ENCODE peak calls at places on chromosomes 12 and 14, in seven cellular contexts. A, V, I, Y, F, G and D are unnamed samples.

GRCh38 chr12:4201333-4202105 is 72.0 kb upstream of the CCND2 start:
- DNase-seq in I (no peak), F (no peak), Y (no peak), G (no peak), A (no peak), V (no peak), D (no peak)

GRCh38 chr14:77220246-77221017 is 38.8 kb downstream of the TMEM63C start:
- DNase-seq in V (no peak), F (no peak), Y (no peak), G (no peak), I (no peak), A (no peak), D (no peak)

GRCh38 chr12:94863286-94863685 is 140.2 kb downstream of the NDUFA12 start:
- DNase-seq in I (no peak), V (no peak), A (no peak), G (no peak), Y (no peak), F (no peak), D (no peak)

GRCh38 chr14:106585692-106586091 is 1059.3 kb downstream of the TMEM121 start:
- DNase-seq in I (no peak), G (no peak), F (no peak), V (no peak), Y (no peak), A (no peak), D (no peak)

GRCh38 chr12:130484221-130484620 is 146.5 kb downstream of the PIWIL1 start:
- DNase-seq in F (no peak), G (no peak), I (no peak), V (no peak), Y (no peak), A (no peak), D (no peak)

GRCh38 chr14:94113490-94113889 is 3.0 kb downstream of the IFI27 start:
- DNase-seq in V (peak), I (no peak), Y (no peak), G (no peak), A (no peak), F (no peak), D (no peak)

GRCh38 chr12:19201653-19202052 is 72.1 kb downstream of the PLEKHA5 start:
- DNase-seq in Y (no peak), F (no peak), V (no peak), A (no peak), G (no peak), I (no peak), D (no peak)

GRCh38 chr12:13530966-13531365 is 334.4 kb downstream of the EMP1 start:
- DNase-seq in G (no peak), I (no peak), V (no peak), Y (no peak), A (no peak), F (no peak), D (no peak)

GRCh38 chr12:61854902-61855301 is 405.3 kb upstream of the USP15 start:
- DNase-seq in A (no peak), I (no peak), G (no peak), F (no peak), Y (no peak), V (no peak), D (no peak)

GRCh38 chr14:83940253-83940652 is 1589.7 kb upstream of the FLRT2 start:
- DNase-seq in V (no peak), I (no peak), G (no peak), F (no peak), A (no peak), Y (no peak), D (peak)

GRCh38 chr12:78863482-78864427 is 819 bp upstream of the SYT1 start:
- DNase-seq in V (peak), Y (no peak), G (no peak), F (peak), I (no peak), A (no peak), D (peak)

GRCh38 chr12:93921511-93921910 is 226.9 kb upstream of the PLXNC1 start:
- DNase-seq in I (no peak), Y (no peak), G (no peak), V (no peak), F (no peak), A (no peak), D (no peak)

DNA sequence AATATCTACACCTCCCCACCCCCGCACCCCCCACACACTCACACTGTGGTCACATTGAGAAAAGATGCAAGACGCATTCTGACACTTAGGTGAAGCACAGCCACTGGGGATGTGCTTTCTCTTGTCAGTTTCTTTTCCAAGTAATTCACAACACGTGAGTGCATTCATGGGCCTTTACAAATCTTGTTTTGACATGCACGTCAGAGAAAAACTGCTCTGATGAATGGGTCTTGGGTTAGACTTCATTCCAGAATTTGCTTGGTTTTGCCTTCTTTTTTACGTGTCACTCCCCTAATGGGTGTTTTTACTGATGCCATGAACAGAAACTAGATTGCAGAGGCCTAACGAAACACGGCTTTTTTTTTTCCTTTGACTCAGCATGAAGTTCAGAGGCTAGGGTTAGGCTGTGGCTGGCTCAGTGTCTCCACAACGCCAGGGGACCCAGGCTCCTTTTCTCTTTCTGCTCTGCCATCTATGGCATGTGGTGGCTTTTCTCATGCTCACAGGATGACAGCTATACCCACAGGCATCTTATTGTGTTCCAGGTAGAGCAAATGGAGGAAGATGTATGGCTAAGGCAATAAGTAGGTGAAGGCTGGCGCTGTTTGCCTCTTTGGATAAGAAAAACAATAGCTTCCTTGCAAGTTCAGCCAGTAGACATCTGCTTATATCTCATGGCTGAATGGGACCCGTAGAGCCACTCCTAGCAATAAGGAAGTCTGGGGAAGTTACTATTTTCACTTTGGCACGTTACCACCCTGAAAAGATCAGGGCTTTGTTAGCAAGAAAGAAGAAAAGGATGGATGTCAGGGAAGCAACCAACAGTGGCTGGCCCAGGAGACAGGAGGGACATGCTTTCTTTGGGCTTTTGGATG is 253.3 kb downstream of the SLC15A4 start:
- DNase-seq in Y (no peak), V (no peak), I (no peak), G (peak), A (no peak), F (no peak), D (no peak)
- TF ChIP-seq JUND in Y (no peak), V (no peak), I (no peak), G (no peak), A (no peak), F (no peak), D (no peak)

DNA sequence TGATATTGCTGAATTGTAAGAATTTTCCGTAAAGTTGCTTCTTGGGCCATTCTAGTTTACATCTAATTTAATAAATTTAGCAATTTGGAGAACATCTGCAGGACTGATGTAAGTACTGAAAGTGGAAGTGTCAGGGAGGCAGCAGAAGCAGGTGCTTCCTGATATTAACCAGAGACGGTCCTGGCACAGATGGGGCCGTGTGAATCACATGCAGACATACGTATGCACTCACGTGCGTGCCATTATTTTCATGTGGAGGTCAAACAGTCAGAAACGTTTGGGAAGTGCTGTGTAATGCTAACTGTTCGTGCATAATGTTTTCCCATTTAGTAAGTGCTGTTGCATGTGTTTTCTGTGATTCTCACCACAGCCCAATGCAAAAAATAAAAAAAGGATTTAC is 87.8 kb upstream of the DYNC1H1 start:
- DNase-seq in V (peak), Y (no peak), A (no peak), I (no peak), G (peak), F (no peak), D (no peak)
- TF ChIP-seq JUND in V (no peak), Y (no peak), A (no peak), I (no peak), G (peak), F (no peak), D (no peak)

DNA sequence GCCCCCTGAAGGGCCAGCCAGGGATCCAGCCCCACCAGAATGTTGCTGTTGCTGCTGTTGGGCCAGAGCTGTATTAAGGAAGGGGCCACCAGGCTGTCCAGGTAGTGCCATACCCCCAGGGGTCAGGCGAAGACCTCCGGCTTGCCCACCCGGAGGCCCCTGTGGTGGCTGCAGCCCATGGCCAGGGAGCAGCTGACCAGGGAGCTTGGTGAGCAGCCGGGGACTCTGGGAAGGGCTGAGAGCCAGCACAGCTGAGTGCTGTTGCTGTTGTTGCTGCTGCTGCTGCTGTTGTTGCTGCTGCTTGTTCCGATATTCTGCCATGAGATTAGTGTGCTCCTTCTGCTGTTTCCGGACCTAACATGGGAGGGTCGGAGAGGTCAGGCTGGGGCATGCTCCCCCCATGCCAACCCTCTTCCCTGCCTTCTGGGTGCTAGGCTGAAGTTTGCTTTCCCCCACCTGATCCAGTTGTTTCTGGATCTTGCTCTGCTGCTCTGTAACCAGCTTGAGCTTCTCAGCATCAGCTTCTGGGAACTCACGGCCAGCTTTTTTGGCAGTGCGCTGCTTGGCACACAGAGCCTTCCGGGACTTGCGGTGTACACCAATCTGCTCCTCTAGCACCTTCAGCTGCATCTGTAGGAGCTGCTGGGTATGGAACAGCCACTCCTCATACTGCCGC is 15.2 kb upstream of the PRKAG1 start:
- DNase-seq in A (no peak), F (no peak), G (no peak), Y (no peak), I (no peak), V (no peak), D (no peak)
- TF ChIP-seq JUND in A (no peak), F (no peak), G (no peak), Y (no peak), I (no peak), V (no peak), D (no peak)

GRCh38 chr12:131912526-131913274 is 16.4 kb upstream of the PUS1 start:
- DNase-seq in A (no peak), V (peak), G (no peak), F (no peak), Y (peak), I (peak), D (no peak)
- TF ChIP-seq JUND in A (no peak), V (peak), G (no peak), F (no peak), Y (no peak), I (no peak), D (no peak)

GRCh38 chr14:33691907-33692306 is 259.0 kb downstream of the EGLN3 start:
- DNase-seq in G (no peak), Y (no peak), F (no peak), V (no peak), I (no peak), A (no peak), D (no peak)

GRCh38 chr14:33689680-33690079 is 261.2 kb downstream of the EGLN3 start:
- DNase-seq in G (no peak), A (no peak), Y (no peak), F (no peak), V (no peak), I (no peak), D (no peak)

GRCh38 chr14:33693237-33693636 is 257.6 kb downstream of the EGLN3 start:
- DNase-seq in I (no peak), G (no peak), Y (no peak), V (no peak), F (no peak), A (no peak), D (no peak)

GRCh38 chr14:33696165-33696564 is 254.7 kb downstream of the EGLN3 start:
- DNase-seq in A (no peak), G (no peak), I (no peak), V (no peak), F (no peak), Y (no peak), D (no peak)

GRCh38 chr14:33692762-33693161 is 258.1 kb downstream of the EGLN3 start:
- DNase-seq in A (no peak), G (no peak), F (no peak), Y (no peak), V (no peak), I (no peak), D (no peak)
- TF ChIP-seq JUND in A (no peak), G (no peak), F (no peak), Y (no peak), V (peak), I (no peak), D (no peak)

DNA sequence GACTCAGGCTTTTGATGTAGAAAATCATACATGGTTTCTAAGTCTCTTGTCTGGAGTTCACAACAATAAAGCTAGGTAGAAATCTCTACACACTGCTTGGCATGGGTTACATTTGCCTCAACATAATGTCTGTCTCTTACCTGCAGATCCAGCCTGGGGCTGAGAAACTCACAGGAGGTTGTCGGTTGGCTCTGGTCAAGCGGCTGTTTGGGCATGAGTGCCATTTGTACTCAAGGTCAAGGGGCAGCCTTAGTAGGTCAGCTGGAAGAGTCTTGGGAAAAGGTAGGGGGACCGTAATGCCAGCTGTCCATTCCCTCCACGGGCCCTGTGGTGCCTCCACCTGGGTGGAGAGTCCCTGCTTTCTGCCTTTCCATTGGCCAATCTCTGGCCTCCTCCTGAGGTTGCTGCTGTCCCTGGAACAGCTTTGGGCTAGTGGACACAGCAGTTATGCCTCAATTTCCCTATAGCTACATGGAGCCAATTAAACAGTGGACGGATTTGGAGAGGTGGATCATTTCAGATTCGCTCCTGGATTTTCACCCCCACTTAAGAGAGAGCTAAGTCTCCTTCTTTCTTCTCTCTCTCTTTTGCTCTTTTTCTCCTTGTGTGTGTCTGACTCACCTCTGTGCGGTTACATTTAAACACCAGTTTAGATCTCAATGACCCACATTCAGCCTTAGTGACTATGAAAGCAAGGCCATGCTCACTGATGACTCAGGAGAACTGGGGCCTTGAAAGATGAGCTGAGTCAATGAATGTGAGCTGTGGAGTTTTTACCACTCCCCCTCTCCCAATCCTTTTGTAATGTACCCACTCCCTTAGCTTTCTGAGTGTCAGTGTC is 132.8 kb upstream of the HIF1A start:
- DNase-seq in I (peak), G (no peak), A (peak), V (no peak), Y (peak), F (no peak), D (no peak)
- TF ChIP-seq JUND in I (no peak), G (no peak), A (peak), V (peak), Y (peak), F (no peak), D (no peak)

GRCh38 chr12:84653482-84653881 is 259.1 kb downstream of the SLC6A15 start:
- DNase-seq in A (no peak), G (no peak), F (no peak), Y (no peak), I (no peak), V (no peak), D (no peak)

GRCh38 chr12:84656705-84657104 is 255.9 kb downstream of the SLC6A15 start:
- DNase-seq in F (no peak), V (no peak), A (no peak), G (no peak), I (no peak), Y (no peak), D (no peak)

GRCh38 chr12:84661732-84662326 is 250.8 kb downstream of the SLC6A15 start:
- DNase-seq in F (no peak), A (no peak), V (no peak), Y (no peak), G (no peak), I (no peak), D (no peak)

GRCh38 chr12:84660139-84660538 is 252.5 kb downstream of the SLC6A15 start:
- DNase-seq in A (no peak), F (no peak), V (no peak), G (no peak), Y (no peak), I (no peak), D (no peak)

GRCh38 chr12:84658877-84659276 is 253.7 kb downstream of the SLC6A15 start:
- DNase-seq in V (no peak), A (no peak), F (no peak), I (no peak), G (no peak), Y (no peak), D (no peak)
- TF ChIP-seq JUND in V (no peak), A (no peak), F (no peak), I (no peak), G (no peak), Y (no peak), D (no peak)